ENCODE peak calls at places on chromosome 21, in nine cellular contexts. U, B, X, J, S, Z, C, I and O are unnamed samples.

GRCh38 chr21:40950970-40951369 is 104.0 kb upstream of the DSCAM start:
- DNase-seq in U (no peak), S (no peak), C (no peak), B (no peak), X (no peak), J (no peak), Z (no peak), I (no peak), O (no peak)

GRCh38 chr21:33121715-33122475 is 52.0 kb downstream of the OLIG1 start:
- DNase-seq in I (no peak), J (no peak), C (no peak), Z (no peak), S (peak), B (peak), U (peak), X (no peak), O (no peak)

GRCh38 chr21:17726047-17726446 is 93.1 kb downstream of the C21orf91 start:
- DNase-seq in B (peak), J (no peak), C (no peak), S (peak), X (no peak), U (no peak), Z (no peak), I (no peak), O (no peak)

GRCh38 chr21:41460578-41461527 is 34.8 kb downstream of the MX1 start:
- DNase-seq in S (peak), Z (peak), U (peak), X (peak), C (peak), I (peak), J (peak), B (peak), O (peak)

GRCh38 chr21:31218830-31219608 is 125.0 kb downstream of the TIAM1 start:
- DNase-seq in I (peak), Z (peak), U (no peak), S (peak), J (peak), C (no peak), X (no peak), B (peak), O (no peak)

GRCh38 chr21:32777269-32777668 is 5.7 kb upstream of the PAXBP1 start:
- DNase-seq in Z (no peak), B (no peak), C (no peak), S (no peak), I (no peak), J (no peak), U (no peak), X (no peak), O (no peak)

GRCh38 chr21:46515109-46515508 is 56.4 kb downstream of the DIP2A start:
- DNase-seq in B (no peak), I (peak), S (no peak), U (no peak), X (no peak), C (no peak), Z (peak), J (peak), O (peak)

GRCh38 chr21:38990424-38990794 is 184.7 kb downstream of the ETS2 start:
- DNase-seq in S (no peak), J (peak), X (no peak), I (no peak), B (no peak), Z (no peak), U (no peak), C (no peak), O (no peak)

GRCh38 chr21:32403201-32403701 is 9.3 kb upstream of the EVA1C start:
- DNase-seq in B (peak), Z (peak), S (no peak), J (peak), C (peak), I (peak), X (no peak), U (peak), O (peak)

GRCh38 chr21:29335720-29336119 is 37.0 kb downstream of the BACH1 start:
- DNase-seq in Z (no peak), X (no peak), I (no peak), S (no peak), C (no peak), B (peak), U (no peak), J (no peak), O (no peak)

GRCh38 chr21:24045775-24046215 is 1561.5 kb downstream of the MRPL39 start:
- DNase-seq in C (no peak), I (peak), S (no peak), J (peak), Z (peak), B (peak), X (no peak), U (peak), O (peak)

GRCh38 chr21:31284797-31285397 is 59.2 kb downstream of the TIAM1 start:
- DNase-seq in U (peak), B (peak), Z (no peak), S (peak), I (no peak), C (no peak), J (no peak), X (no peak), O (no peak)

GRCh38 chr21:16422702-16423101 is 692.9 kb downstream of the USP25 start:
- DNase-seq in U (no peak), J (no peak), C (no peak), X (no peak), S (no peak), Z (no peak), I (no peak), B (no peak), O (no peak)

GRCh38 chr21:25986928-25987327 is 183.6 kb downstream of the APP start:
- DNase-seq in J (no peak), X (no peak), U (no peak), B (no peak), I (no peak), Z (no peak), C (no peak), S (no peak), O (no peak)

GRCh38 chr21:41632748-41633475 is 125.0 kb upstream of the TMPRSS2 start:
- DNase-seq in X (no peak), S (no peak), U (no peak), Z (no peak), I (no peak), B (no peak), J (peak), C (no peak), O (no peak)

GRCh38 chr21:32578107-32578691 is 7.1 kb downstream of the TCP10L start:
- DNase-seq in B (no peak), J (no peak), I (no peak), S (peak), X (peak), Z (no peak), C (no peak), U (no peak), O (peak)

GRCh38 chr21:22438428-22439086 is 1440.3 kb downstream of the NCAM2 start:
- DNase-seq in B (no peak), S (no peak), I (no peak), X (no peak), Z (no peak), J (no peak), U (no peak), C (no peak), O (no peak)

GRCh38 chr21:14911351-14911750 is 153.4 kb downstream of the NRIP1 start:
- DNase-seq in Z (no peak), X (no peak), B (no peak), U (no peak), S (no peak), J (no peak), C (no peak), I (no peak), O (no peak)

GRCh38 chr21:31351438-31351837 is 7.4 kb upstream of the TIAM1 start:
- DNase-seq in X (no peak), J (no peak), I (no peak), Z (no peak), B (peak), C (no peak), S (no peak), U (peak), O (no peak)

GRCh38 chr21:29221259-29221744 is 77.4 kb upstream of the BACH1 start:
- DNase-seq in Z (no peak), X (no peak), I (no peak), U (peak), J (no peak), C (no peak), S (no peak), B (no peak), O (no peak)

GRCh38 chr21:30962013-30962412 is 76.3 kb downstream of the KRTAP19-8 start:
- DNase-seq in X (no peak), J (no peak), Z (no peak), B (no peak), S (no peak), U (no peak), C (no peak), I (no peak), O (no peak)

GRCh38 chr21:26124421-26124833 is 46.1 kb downstream of the APP start:
- DNase-seq in C (no peak), Z (no peak), X (no peak), J (no peak), U (peak), I (no peak), S (no peak), B (no peak), O (no peak)

GRCh38 chr21:32411366-32412161 is 942 bp upstream of the EVA1C start:
- DNase-seq in I (peak), S (no peak), C (no peak), B (no peak), U (no peak), Z (peak), J (peak), X (no peak), O (peak)

GRCh38 chr21:32592929-32593502 is 7.7 kb upstream of the TCP10L start:
- DNase-seq in B (no peak), U (no peak), X (no peak), I (no peak), J (no peak), S (no peak), C (no peak), Z (no peak), O (no peak)

GRCh38 chr21:15592271-15592860 is 137.4 kb upstream of the USP25 start:
- DNase-seq in S (peak), X (no peak), C (no peak), U (peak), B (peak), I (no peak), Z (no peak), J (no peak), O (no peak)

GRCh38 chr21:24895885-24896734 is 711.2 kb downstream of the MRPL39 start:
- DNase-seq in X (peak), C (no peak), S (no peak), B (no peak), J (peak), I (no peak), U (no peak), Z (peak), O (no peak)

GRCh38 chr21:23624281-23624680 is 1983.0 kb downstream of the MRPL39 start:
- DNase-seq in U (no peak), J (no peak), S (no peak), C (no peak), Z (no peak), X (no peak), B (no peak), I (no peak), O (no peak)

GRCh38 chr21:32565856-32566465 is 19.4 kb downstream of the TCP10L start:
- DNase-seq in U (no peak), B (no peak), J (no peak), S (no peak), X (no peak), Z (no peak), I (no peak), C (no peak), O (no peak)

GRCh38 chr21:28018741-28019669 is 973.7 kb downstream of the LTN1 start:
- DNase-seq in B (no peak), Z (no peak), X (no peak), U (no peak), S (no peak), J (no peak), I (no peak), C (no peak), O (no peak)

GRCh38 chr21:40345700-40346099 is 478.5 kb downstream of the PCP4 start:
- DNase-seq in C (no peak), S (no peak), U (no peak), B (no peak), X (no peak), J (no peak), I (no peak), Z (no peak), O (no peak)

GRCh38 chr21:39348355-39349210 is at the start of gene HMGN1:
- DNase-seq in B (peak), X (peak), I (peak), C (peak), J (peak), S (no peak), U (peak), Z (peak), O (peak)

GRCh38 chr21:16070207-16070651 is 340.4 kb downstream of the USP25 start:
- DNase-seq in Z (no peak), S (no peak), C (no peak), B (no peak), I (no peak), X (no peak), J (no peak), U (no peak), O (no peak)

GRCh38 chr21:23960769-23961168 is 1646.5 kb downstream of the MRPL39 start:
- DNase-seq in J (no peak), U (no peak), B (no peak), S (no peak), Z (no peak), C (no peak), I (no peak), X (no peak), O (no peak)

GRCh38 chr21:44991538-44992483 is 52.0 kb downstream of the SLX9 start:
- DNase-seq in X (no peak), B (no peak), J (no peak), C (no peak), I (no peak), U (no peak), Z (peak), S (no peak), O (no peak)
- TF ChIP-seq CTCF in X (no peak), B (no peak), J (no peak), C (no peak), I (no peak), U (no peak), Z (no peak), S (no peak), O (no peak)

DNA sequence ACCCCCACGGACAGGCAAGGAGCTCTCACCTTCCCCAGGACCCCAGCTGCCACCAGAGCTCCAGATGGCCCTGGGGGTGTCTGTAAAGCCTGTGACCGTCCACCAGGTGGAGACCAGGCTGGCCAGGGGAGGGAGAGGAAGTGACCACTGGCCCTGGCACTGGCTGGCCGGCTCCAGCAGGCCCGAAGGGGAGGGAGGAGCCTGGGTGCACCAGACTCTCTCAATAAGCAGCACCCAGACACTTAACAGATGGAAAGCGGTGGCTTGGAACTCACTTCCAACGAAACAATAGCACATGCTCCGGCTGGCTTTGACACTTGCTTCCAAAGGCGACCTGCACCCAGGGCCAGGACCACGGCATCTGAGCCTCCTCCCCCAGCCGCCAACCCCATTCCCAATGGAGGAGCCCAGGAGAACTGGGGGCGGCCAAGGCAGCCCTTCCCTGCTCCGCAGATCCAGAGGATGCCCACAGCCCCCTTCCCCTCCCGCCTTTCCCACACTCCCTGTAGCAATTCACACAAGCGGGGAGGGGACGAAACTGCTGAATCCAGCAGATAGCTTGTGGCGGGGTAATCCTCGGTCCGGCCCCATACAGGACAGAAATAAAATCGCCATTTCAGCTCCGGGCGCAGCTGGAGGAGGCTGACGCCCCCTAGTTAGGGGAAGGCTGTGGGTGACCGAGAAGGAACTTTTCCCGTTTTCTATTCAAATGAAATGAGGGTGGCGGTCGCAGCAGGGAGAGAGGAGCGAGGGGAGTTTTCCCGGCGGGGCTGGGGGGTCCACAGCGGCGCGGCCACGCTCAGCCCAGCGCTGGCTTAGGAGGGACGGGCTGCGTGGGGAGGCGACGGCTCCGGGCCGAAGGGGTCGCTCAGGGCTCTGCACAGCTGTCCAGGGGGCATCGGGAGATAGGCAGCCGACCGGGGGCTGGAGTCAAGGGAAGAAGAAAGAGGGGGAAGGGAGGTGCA is 612 bp upstream of the PDE9A start:
- DNase-seq in J (peak), B (no peak), U (no peak), X (no peak), I (no peak), S (no peak), Z (peak), C (peak), O (no peak)
- TF ChIP-seq CTCF in J (peak), B (no peak), U (peak), X (no peak), I (no peak), S (no peak), Z (peak), C (peak), O (no peak)

GRCh38 chr21:44971672-44971995 is 31.8 kb downstream of the SLX9 start:
- DNase-seq in J (no peak), C (no peak), I (no peak), B (no peak), Z (no peak), U (no peak), X (no peak), S (no peak), O (no peak)

GRCh38 chr21:44970766-44971671 is 31.2 kb downstream of the SLX9 start:
- DNase-seq in C (no peak), X (no peak), J (no peak), I (no peak), U (no peak), Z (no peak), S (no peak), B (no peak), O (no peak)

GRCh38 chr21:44967082-44968047 is 27.5 kb downstream of the SLX9 start:
- DNase-seq in J (no peak), U (no peak), S (no peak), Z (no peak), X (no peak), C (no peak), I (no peak), B (no peak), O (no peak)

GRCh38 chr21:44969965-44970755 is 30.3 kb downstream of the SLX9 start:
- DNase-seq in X (no peak), U (peak), Z (no peak), I (no peak), S (no peak), B (no peak), J (no peak), C (no peak), O (no peak)

GRCh38 chr21:44969066-44969649 is 29.3 kb downstream of the SLX9 start:
- DNase-seq in U (no peak), I (no peak), B (no peak), J (no peak), S (no peak), X (no peak), C (no peak), Z (no peak), O (no peak)
- TF ChIP-seq CTCF in U (no peak), I (no peak), B (no peak), J (no peak), S (no peak), X (no peak), C (no peak), Z (no peak), O (no peak)

GRCh38 chr21:21373969-21374368 is 375.8 kb downstream of the NCAM2 start:
- DNase-seq in C (no peak), Z (no peak), U (no peak), S (no peak), X (no peak), J (no peak), B (no peak), I (no peak), O (no peak)
- TF ChIP-seq CTCF in C (no peak), Z (no peak), U (peak), S (no peak), X (no peak), J (no peak), B (peak), I (no peak), O (no peak)

DNA sequence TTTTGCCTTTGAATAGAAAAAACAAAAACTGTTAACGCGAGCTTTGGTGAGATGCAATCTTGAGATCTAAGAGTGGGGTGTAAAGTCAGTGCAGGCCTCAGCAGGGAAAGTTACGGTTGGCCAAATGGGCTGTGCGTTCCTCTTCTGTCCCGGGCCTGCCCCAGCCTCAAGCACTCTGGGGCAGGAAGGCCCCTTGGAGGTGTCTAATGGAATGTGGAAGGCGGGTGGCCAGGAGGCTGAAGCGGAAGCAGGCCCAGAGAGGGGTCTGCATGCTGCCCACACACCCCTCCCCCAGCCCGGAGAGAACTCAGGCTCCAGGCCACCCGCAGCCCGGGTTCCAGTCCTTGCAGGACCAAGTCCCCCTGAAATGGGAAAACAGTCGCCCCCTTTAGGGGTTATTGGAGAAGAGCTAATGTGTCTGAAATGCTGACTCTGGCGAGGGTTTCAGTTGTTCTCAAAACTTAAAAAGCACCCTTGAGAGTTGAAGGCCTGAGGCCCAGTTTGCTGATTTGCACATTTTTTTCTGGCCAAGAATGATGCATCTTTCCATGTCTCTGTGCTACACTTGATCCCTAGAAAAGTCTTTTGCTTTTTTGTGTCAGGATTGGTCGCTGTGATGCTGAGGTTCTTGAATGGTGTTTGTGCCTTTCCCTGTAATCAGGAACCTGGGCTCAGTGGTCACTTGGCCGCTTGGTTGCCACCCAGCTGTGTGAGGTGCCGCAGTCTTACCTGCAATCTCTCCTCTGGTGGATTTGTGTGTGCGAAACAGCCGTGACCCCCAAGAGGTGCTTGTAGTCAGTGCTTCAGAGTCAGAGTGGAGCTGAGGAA is 2.0 kb downstream of the COL18A1 start:
- DNase-seq in I (no peak), C (no peak), X (no peak), S (no peak), U (no peak), Z (peak), B (no peak), J (no peak), O (no peak)
- TF ChIP-seq CTCF in I (no peak), C (no peak), X (no peak), S (no peak), U (peak), Z (no peak), B (no peak), J (no peak), O (no peak)

DNA sequence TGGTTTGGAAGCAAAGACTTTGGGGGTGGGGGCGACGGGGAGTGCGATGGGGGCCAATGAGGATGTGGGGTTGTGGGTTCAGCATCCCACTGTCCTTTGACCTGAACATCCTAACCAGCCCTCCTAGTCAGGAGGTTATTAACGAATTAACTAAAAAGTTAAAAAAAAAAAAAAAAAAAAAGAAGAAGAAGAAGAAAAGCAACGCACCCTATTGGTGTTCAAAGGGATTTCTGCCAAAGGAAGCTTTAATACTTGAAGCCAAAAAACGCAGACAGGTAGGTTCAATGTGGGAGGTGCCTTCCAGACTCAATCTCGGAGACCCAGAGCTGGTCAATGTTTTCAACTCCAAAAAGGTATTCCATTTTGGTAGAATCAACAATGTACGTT is 2.2 kb downstream of the CLIC6 start:
- DNase-seq in C (no peak), B (no peak), I (no peak), J (no peak), U (no peak), X (no peak), Z (no peak), S (no peak), O (no peak)
- TF ChIP-seq CTCF in C (peak), B (no peak), I (no peak), J (no peak), U (no peak), X (no peak), Z (no peak), S (no peak), O (peak)